ENCODE peak calls at places on chromosomes 16 and 17, in six cellular contexts. G, Y, Z, T, V and N are unnamed samples.
A peak's percentile ranks its signal among the peaks of the same experiment; 100 is the strongest.

GRCh38 chr16:88830250-88830649 is 18.5 kb upstream of the APRT start:
- DNase-seq in Z (no peak), T (no peak), V (no peak), G (no peak), Y (no peak), N (peak; percentile 64)

GRCh38 chr16:86207350-86207749 is 303.0 kb upstream of the FOXF1 start:
- DNase-seq in Y (no peak), V (no peak), Z (no peak), G (no peak), T (no peak), N (no peak)

GRCh38 chr16:54750249-54750648 is 180.4 kb upstream of the IRX5 start:
- DNase-seq in G (no peak), Z (no peak), T (no peak), Y (no peak), V (no peak), N (no peak)

GRCh38 chr17:57597531-57598453 is 147.3 kb downstream of the CCDC182 start:
- DNase-seq in Z (peak; percentile 76), T (no peak), G (peak; percentile 75), Y (peak; percentile 65), V (peak; percentile 63), N (peak; percentile 74)

GRCh38 chr16:4401094-4401501 is 15.3 kb downstream of the CORO7 start:
- DNase-seq in Z (no peak), T (no peak), Y (no peak), G (no peak), V (no peak), N (no peak)

GRCh38 chr16:4183258-4184037 is 58.4 kb downstream of the SRL start:
- DNase-seq in Y (peak; percentile 82), T (peak; percentile 80), Z (peak; percentile 91), G (peak; percentile 94), V (peak; percentile 94), N (peak; percentile 89)

GRCh38 chr16:54236761-54237160 is 49.8 kb downstream of the IRX3 start:
- DNase-seq in T (no peak), G (no peak), Z (no peak), V (no peak), Y (no peak), N (no peak)

GRCh38 chr16:81511371-81511770 is 66.8 kb downstream of the CMIP start:
- DNase-seq in G (no peak), T (no peak), Z (no peak), V (no peak), Y (peak; percentile 28), N (no peak)

GRCh38 chr16:64417711-64418227 is 704.1 kb downstream of the CDH11 start:
- DNase-seq in V (no peak), T (no peak), Y (no peak), Z (no peak), G (no peak), N (no peak)

GRCh38 chr17:43532581-43532980 is 13.6 kb downstream of the ETV4 start:
- DNase-seq in G (no peak), T (no peak), Z (no peak), Y (no peak), V (no peak), N (no peak)

GRCh38 chr17:51434434-51435170 is 174.3 kb downstream of the UTP18 start:
- DNase-seq in Y (peak; percentile 83), T (no peak), Z (no peak), G (no peak), V (no peak), N (no peak)

GRCh38 chr17:38464723-38465419 is 36.6 kb downstream of the ARHGAP23 start:
- DNase-seq in Y (peak; percentile 64), T (peak; percentile 55), G (peak; percentile 91), Z (peak; percentile 36), V (peak; percentile 55), N (peak; percentile 91)

GRCh38 chr16:30121741-30122620 is 1.0 kb downstream of the MAPK3 start:
- DNase-seq in G (peak; percentile 83), Z (no peak), Y (no peak), T (peak; percentile 18), V (peak; percentile 57), N (peak; percentile 69)

GRCh38 chr16:46690281-46691178 is 1.1 kb downstream of the ORC6 start:
- DNase-seq in T (no peak), G (no peak), V (no peak), Y (no peak), Z (no peak), N (peak; percentile 62)

GRCh38 chr17:63635313-63635712 is 13.1 kb downstream of the MAP3K3 start:
- DNase-seq in Z (no peak), T (no peak), V (no peak), Y (no peak), G (no peak), N (no peak)

DNA sequence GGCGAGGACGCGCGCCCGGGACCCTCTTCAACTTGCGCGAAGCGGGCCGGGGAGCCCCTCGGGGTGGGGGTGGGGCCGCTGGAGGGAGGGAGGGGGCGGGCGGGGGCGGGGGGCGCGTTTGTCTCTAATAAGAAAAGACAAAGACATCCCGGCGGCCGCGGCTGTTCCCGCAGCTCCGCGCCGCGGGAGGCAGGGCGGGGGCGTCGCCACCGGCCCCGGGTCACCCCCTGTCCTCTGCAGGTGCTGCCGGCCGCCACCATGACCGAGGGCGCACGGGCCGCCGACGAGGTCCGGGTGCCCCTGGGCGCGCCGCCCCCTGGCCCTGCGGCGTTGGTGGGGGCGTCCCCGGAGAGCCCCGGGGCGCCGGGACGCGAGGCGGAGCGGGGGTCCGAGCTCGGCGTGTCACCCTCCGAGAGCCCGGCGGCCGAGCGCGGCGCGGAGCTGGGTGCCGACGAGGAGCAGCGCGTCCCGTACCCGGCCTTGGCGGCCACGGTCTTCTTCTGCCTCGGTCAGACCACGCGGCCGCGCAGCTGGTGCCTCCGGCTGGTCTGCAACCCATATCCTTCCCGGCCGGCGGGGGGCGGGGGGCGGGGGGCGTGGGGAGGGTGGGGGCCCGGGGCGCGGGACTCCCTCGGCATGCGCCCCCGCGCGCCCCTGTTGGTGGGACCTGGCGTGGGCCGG is 714 bp downstream of the CACNA1H start:
- DNase-seq in V (no peak), T (no peak), Y (no peak), G (no peak), Z (no peak), N (no peak)
- H3K27me3 ChIP-seq in V (no peaks in the 10 kb centered on the region), T (peaks cover 85% of the 10 kb centered on the region), Y (no peaks in the 10 kb centered on the region), G (peaks cover 39% of the 10 kb centered on the region), Z (no peaks in the 10 kb centered on the region), N (no peaks in the 10 kb centered on the region)

DNA sequence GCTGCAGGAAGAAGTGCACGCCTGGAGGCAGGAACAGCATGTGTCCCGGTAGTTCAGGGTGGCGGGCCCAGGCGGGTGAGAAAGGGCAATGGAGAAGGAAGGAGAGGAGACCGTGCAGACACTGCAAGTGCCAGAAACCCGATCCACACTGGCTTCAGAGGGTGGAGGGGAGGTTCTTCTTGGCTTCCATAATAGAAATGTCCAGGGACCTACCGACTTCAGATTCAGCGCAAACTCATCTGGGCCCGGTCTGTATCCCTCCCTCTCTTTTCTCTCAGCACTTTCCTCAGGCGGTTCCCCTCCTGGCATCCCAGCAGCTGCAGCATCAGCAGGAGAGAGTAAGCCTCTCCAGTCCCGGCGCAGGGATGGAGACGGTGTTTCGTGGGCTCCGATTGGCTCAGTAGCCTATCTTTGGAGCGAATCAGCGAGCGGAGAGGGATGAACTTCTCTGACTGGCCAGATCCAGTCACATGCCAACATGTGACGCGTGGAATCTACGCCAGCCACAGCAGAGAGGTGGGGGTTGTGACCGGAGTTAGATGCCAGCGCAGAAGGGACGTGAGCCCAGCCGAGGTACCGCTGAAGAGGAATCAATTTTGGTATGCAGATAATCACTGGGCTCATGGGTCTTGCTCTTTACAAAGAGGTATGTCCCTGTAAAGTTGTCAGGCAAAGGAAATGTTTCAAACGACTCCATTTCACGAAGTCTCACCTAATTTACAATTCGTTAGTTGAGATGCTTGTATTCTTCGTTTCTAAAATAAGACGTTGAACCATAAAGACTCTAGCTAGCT is 1.9 kb upstream of the PRPSAP2 start:
- DNase-seq in T (peak; percentile 93), G (peak; percentile 94), Y (peak; percentile 86), Z (peak; percentile 90), V (peak; percentile 90), N (peak; percentile 97)
- TF ChIP-seq POLR2A in T (peak; percentile 66), G (peak; percentile 55), Y (peak; percentile 61), Z (peak; percentile 65), V (peak; percentile 59), N (peak; percentile 89)

GRCh38 chr17:75875940-75876189 is 2.5 kb downstream of the TRIM47 start:
- DNase-seq in V (no peak), Z (no peak), Y (no peak), G (no peak), T (no peak), N (peak; percentile 63)
- H3K4me3 ChIP-seq in V (peak overlapping the region; percentile 70), Z (no peak overlapping the region), Y (peak overlapping the region; percentile 81), G (peak overlapping the region; percentile 75), T (peak overlapping the region; percentile 71), N (no peak overlapping the region)

GRCh38 chr17:74938194-74938950 is 2.7 kb downstream of the OTOP3 start:
- DNase-seq in Z (no peak), T (no peak), Y (no peak), V (no peak), G (no peak), N (no peak)

GRCh38 chr17:74936470-74936799 is 737 bp downstream of the OTOP3 start:
- DNase-seq in Z (no peak), T (no peak), Y (no peak), G (no peak), V (no peak), N (no peak)

GRCh38 chr17:74937064-74938051 is 1.7 kb downstream of the OTOP3 start:
- DNase-seq in Z (no peak), T (no peak), Y (no peak), V (no peak), G (no peak), N (no peak)

GRCh38 chr17:74935585-74936469 is at the start of gene OTOP3:
- DNase-seq in G (no peak), V (no peak), Y (no peak), Z (no peak), T (no peak), N (no peak)

GRCh38 chr17:74935048-74935447 is 650 bp upstream of the OTOP3 start:
- DNase-seq in V (no peak), T (no peak), Y (no peak), G (no peak), Z (no peak), N (no peak)
- H3K27me3 ChIP-seq in V (no peaks in the 10 kb centered on the region), T (peaks cover 47% of the 10 kb centered on the region), Y (peaks cover 4% of the 10 kb centered on the region), G (peaks cover 50% of the 10 kb centered on the region), Z (no peaks in the 10 kb centered on the region), N (no peaks in the 10 kb centered on the region)